ENCODE peak calls at places on chromosomes 5 and 9, in seven cellular contexts. D is uterus; X is T-helper 2 cell; U is fibroblast of lung; R is stimulated activated CD8-positive, alpha-beta memory T cell treated with anti-CD3 and anti-CD28 coated beads, Interleukin-15, amount 100 ng/mL, for 24 hours; B is SJSA1; G is right atrium auricular region. N is an unnamed sample.

GRCh38 chr5:1320436-1321344 is 24.2 kb downstream of the CLPTM1L start:
- DNase-seq in R (no peak), D (peak; percentile 10), G (no peak), X (no peak), U (no peak), B (no peak), N (no peak)

GRCh38 chr9:92656537-92656925 is 13.4 kb downstream of the IPPK start:
- DNase-seq in B (no peak), X (no peak), D (no peak), G (no peak), U (no peak), R (no peak), N (no peak)

GRCh38 chr5:17255471-17256016 is 38.1 kb downstream of the BASP1 start:
- DNase-seq in G (no peak), B (no peak), R (no peak), U (peak; percentile 66), X (no peak), D (no peak), N (no peak)

GRCh38 chr9:98095401-98095800 is 23.6 kb downstream of the TRIM14 start:
- DNase-seq in R (no peak), D (no peak), G (no peak), B (no peak), X (no peak), U (no peak), N (no peak)

GRCh38 chr5:112628219-112628618 is 109.5 kb upstream of the APC start:
- DNase-seq in D (no peak), R (no peak), X (no peak), B (no peak), U (no peak), G (no peak), N (no peak)

GRCh38 chr5:94395468-94395867 is 222.9 kb downstream of the KIAA0825 start:
- DNase-seq in U (no peak), G (no peak), X (no peak), D (no peak), R (no peak), B (no peak), N (no peak)

GRCh38 chr9:23636199-23636598 is 189.8 kb downstream of the ELAVL2 start:
- DNase-seq in U (no peak), D (no peak), G (no peak), X (no peak), B (no peak), R (no peak), N (no peak)

GRCh38 chr5:73280821-73281746 is 108.1 kb downstream of the TMEM174 start:
- DNase-seq in B (peak; percentile 46), D (no peak), R (no peak), X (no peak), U (peak; percentile 82), G (no peak), N (no peak)

GRCh38 chr5:146805099-146805498 is 73.5 kb downstream of the PPP2R2B start:
- DNase-seq in G (no peak), B (no peak), U (no peak), R (no peak), D (no peak), X (no peak), N (no peak)

GRCh38 chr9:117521293-117521692 is 106.4 kb upstream of the ASTN2 start:
- DNase-seq in G (no peak), R (no peak), B (no peak), U (no peak), D (no peak), X (no peak), N (no peak)

GRCh38 chr5:92644271-92644886 is 936.6 kb downstream of the NR2F1-AS1 start:
- DNase-seq in G (no peak), R (no peak), B (no peak), D (no peak), U (no peak), X (no peak), N (no peak)

GRCh38 chr5:120108586-120109254 is 355.4 kb upstream of the PRR16 start:
- DNase-seq in U (peak; percentile 58), D (no peak), G (no peak), R (no peak), X (no peak), B (no peak), N (no peak)

GRCh38 chr5:180441577-180441976 is 52.6 kb upstream of the CNOT6 start:
- DNase-seq in X (no peak), B (no peak), D (no peak), G (no peak), R (no peak), U (peak; percentile 71), N (no peak)

GRCh38 chr9:93681316-93682154 is 105.2 kb downstream of the PHF2 start:
- DNase-seq in R (no peak), G (peak; percentile 49), B (no peak), X (no peak), D (peak; percentile 13), U (no peak), N (peak; percentile 33)